ENCODE peak calls at places on chromosome 11, in eight cellular contexts. One of them, this sample, is unnamed. For H3K9me3, the result is how much of the 10 kb centered on the place peaks cover.

GRCh38 chr11:77136074-77136473 is 8.0 kb downstream of the MYO7A start:
- DNase-seq in HepG2: no peak
- DNase-seq in A549: no peak
- DNase-seq in stomach: no peak
- DNase-seq in sigmoid colon: no peak
- DNase-seq in transverse colon: no peak
- DNase-seq in ovary: no peak
- DNase-seq in suprapubic skin: no peak
- DNase-seq in this sample: no peak

GRCh38 chr11:134576286-134576685 is 164.2 kb upstream of the B3GAT1 start:
- DNase-seq in HepG2: no peak
- DNase-seq in A549: no peak
- DNase-seq in stomach: no peak
- DNase-seq in sigmoid colon: peak
- DNase-seq in transverse colon: no peak
- DNase-seq in ovary: no peak
- DNase-seq in suprapubic skin: no peak
- DNase-seq in this sample: no peak

GRCh38 chr11:123168955-123169484 is 26.0 kb downstream of the CLMP start:
- DNase-seq in HepG2: no peak
- DNase-seq in A549: no peak
- DNase-seq in stomach: no peak
- DNase-seq in sigmoid colon: no peak
- DNase-seq in transverse colon: no peak
- DNase-seq in ovary: no peak
- DNase-seq in suprapubic skin: no peak
- DNase-seq in this sample: no peak

GRCh38 chr11:115390441-115390840 is 113.8 kb downstream of the CADM1 start:
- DNase-seq in HepG2: no peak
- DNase-seq in A549: no peak
- DNase-seq in stomach: no peak
- DNase-seq in sigmoid colon: no peak
- DNase-seq in transverse colon: no peak
- DNase-seq in ovary: no peak
- DNase-seq in suprapubic skin: no peak
- DNase-seq in this sample: no peak

GRCh38 chr11:64036081-64037026 is 623 bp downstream of the FLRT1 start:
- DNase-seq in HepG2: no peak
- DNase-seq in A549: no peak
- DNase-seq in stomach: no peak
- DNase-seq in sigmoid colon: peak
- DNase-seq in transverse colon: no peak
- DNase-seq in ovary: peak
- DNase-seq in suprapubic skin: no peak
- DNase-seq in this sample: no peak

GRCh38 chr11:131998020-131998419 is 627.6 kb downstream of the NTM start:
- DNase-seq in HepG2: no peak
- DNase-seq in A549: no peak
- DNase-seq in stomach: no peak
- DNase-seq in sigmoid colon: peak
- DNase-seq in transverse colon: peak
- DNase-seq in ovary: no peak
- DNase-seq in suprapubic skin: no peak
- DNase-seq in this sample: no peak

GRCh38 chr11:48900131-48900800 is 83.4 kb downstream of the TRIM51G start:
- DNase-seq in HepG2: no peak
- DNase-seq in A549: no peak
- DNase-seq in stomach: no peak
- DNase-seq in sigmoid colon: peak
- DNase-seq in transverse colon: no peak
- DNase-seq in ovary: peak
- DNase-seq in suprapubic skin: peak
- DNase-seq in this sample: peak

GRCh38 chr11:113278925-113279324 is 35.5 kb upstream of the TTC12 start:
- DNase-seq in HepG2: no peak
- DNase-seq in A549: no peak
- DNase-seq in stomach: no peak
- DNase-seq in sigmoid colon: no peak
- DNase-seq in transverse colon: no peak
- DNase-seq in ovary: no peak
- DNase-seq in suprapubic skin: no peak
- DNase-seq in this sample: no peak

GRCh38 chr11:8863838-8864237 is 47.2 kb upstream of the AKIP1 start:
- DNase-seq in HepG2: no peak
- DNase-seq in A549: no peak
- DNase-seq in stomach: no peak
- DNase-seq in sigmoid colon: no peak
- DNase-seq in transverse colon: no peak
- DNase-seq in ovary: no peak
- DNase-seq in suprapubic skin: no peak
- DNase-seq in this sample: no peak

GRCh38 chr11:100585728-100586127 is 101.4 kb upstream of the ARHGAP42 start:
- DNase-seq in HepG2: no peak
- DNase-seq in A549: no peak
- DNase-seq in stomach: no peak
- DNase-seq in sigmoid colon: no peak
- DNase-seq in transverse colon: no peak
- DNase-seq in ovary: no peak
- DNase-seq in suprapubic skin: no peak
- DNase-seq in this sample: no peak

GRCh38 chr11:292211-293121 is 3.5 kb downstream of the PGGHG start:
- DNase-seq in HepG2: no peak
- DNase-seq in A549: no peak
- DNase-seq in stomach: no peak
- DNase-seq in sigmoid colon: peak
- DNase-seq in transverse colon: no peak
- DNase-seq in ovary: peak
- DNase-seq in suprapubic skin: peak
- DNase-seq in this sample: peak

GRCh38 chr11:126149759-126150236 is 61.7 kb downstream of the RPUSD4 start:
- DNase-seq in HepG2: no peak
- DNase-seq in A549: no peak
- DNase-seq in stomach: no peak
- DNase-seq in sigmoid colon: peak
- DNase-seq in transverse colon: no peak
- DNase-seq in ovary: peak
- DNase-seq in suprapubic skin: no peak
- DNase-seq in this sample: no peak

GRCh38 chr11:93921695-93922468 is 71.5 kb upstream of the VSTM5 start:
- DNase-seq in HepG2: peak
- DNase-seq in A549: peak
- DNase-seq in stomach: peak
- DNase-seq in sigmoid colon: no peak
- DNase-seq in transverse colon: peak
- DNase-seq in ovary: no peak
- DNase-seq in suprapubic skin: no peak
- DNase-seq in this sample: no peak

GRCh38 chr11:63520606-63521170 is 14.8 kb downstream of the LGALS12 start:
- DNase-seq in HepG2: no peak
- DNase-seq in A549: no peak
- DNase-seq in stomach: no peak
- DNase-seq in sigmoid colon: no peak
- DNase-seq in transverse colon: no peak
- DNase-seq in ovary: no peak
- DNase-seq in suprapubic skin: no peak
- DNase-seq in this sample: no peak

GRCh38 chr11:789951-790350 is at the start of gene CEND1:
- DNase-seq in HepG2: no peak
- DNase-seq in A549: peak
- DNase-seq in stomach: no peak
- DNase-seq in sigmoid colon: no peak
- DNase-seq in transverse colon: no peak
- DNase-seq in ovary: no peak
- DNase-seq in suprapubic skin: no peak
- DNase-seq in this sample: peak

GRCh38 chr11:129557421-129557820 is 181.8 kb downstream of the BARX2 start:
- DNase-seq in HepG2: no peak
- DNase-seq in A549: no peak
- DNase-seq in stomach: no peak
- DNase-seq in sigmoid colon: no peak
- DNase-seq in transverse colon: no peak
- DNase-seq in ovary: no peak
- DNase-seq in suprapubic skin: no peak
- DNase-seq in this sample: no peak

GRCh38 chr11:36142439-36142838 is 146.8 kb downstream of the COMMD9 start:
- DNase-seq in HepG2: no peak
- DNase-seq in A549: no peak
- DNase-seq in stomach: no peak
- DNase-seq in sigmoid colon: no peak
- DNase-seq in transverse colon: no peak
- DNase-seq in ovary: no peak
- DNase-seq in suprapubic skin: no peak
- DNase-seq in this sample: no peak

GRCh38 chr11:67700141-67700540 is 25.7 kb upstream of the ALDH3B2 start:
- DNase-seq in HepG2: no peak
- DNase-seq in A549: no peak
- DNase-seq in stomach: no peak
- DNase-seq in sigmoid colon: no peak
- DNase-seq in transverse colon: no peak
- DNase-seq in ovary: no peak
- DNase-seq in suprapubic skin: no peak
- DNase-seq in this sample: no peak

GRCh38 chr11:2138075-2138435 is 1.1 kb downstream of the IGF2 start:
- DNase-seq in HepG2: no peak
- DNase-seq in A549: no peak
- DNase-seq in stomach: no peak
- DNase-seq in sigmoid colon: no peak
- DNase-seq in transverse colon: no peak
- DNase-seq in ovary: no peak
- DNase-seq in suprapubic skin: no peak
- DNase-seq in this sample: no peak

GRCh38 chr11:75667831-75668507 is 869 bp downstream of the MAP6 start:
- DNase-seq in HepG2: no peak
- DNase-seq in A549: peak
- DNase-seq in stomach: peak
- DNase-seq in sigmoid colon: peak
- DNase-seq in transverse colon: peak
- DNase-seq in ovary: peak
- DNase-seq in suprapubic skin: no peak
- DNase-seq in this sample: peak

GRCh38 chr11:106022795-106023275 is 795 bp upstream of the MSANTD4 start:
- DNase-seq in HepG2: no peak
- DNase-seq in A549: no peak
- DNase-seq in stomach: no peak
- DNase-seq in sigmoid colon: no peak
- DNase-seq in transverse colon: no peak
- DNase-seq in ovary: no peak
- DNase-seq in suprapubic skin: no peak
- DNase-seq in this sample: no peak

GRCh38 chr11:106021181-106021966 is 666 bp downstream of the MSANTD4 start:
- DNase-seq in HepG2: peak
- DNase-seq in A549: no peak
- DNase-seq in stomach: no peak
- DNase-seq in sigmoid colon: no peak
- DNase-seq in transverse colon: no peak
- DNase-seq in ovary: no peak
- DNase-seq in suprapubic skin: no peak
- DNase-seq in this sample: no peak

GRCh38 chr11:106017088-106017487 is 5.0 kb downstream of the MSANTD4 start:
- DNase-seq in HepG2: no peak
- DNase-seq in A549: no peak
- DNase-seq in stomach: no peak
- DNase-seq in sigmoid colon: no peak
- DNase-seq in transverse colon: no peak
- DNase-seq in ovary: no peak
- DNase-seq in suprapubic skin: no peak
- DNase-seq in this sample: no peak

DNA sequence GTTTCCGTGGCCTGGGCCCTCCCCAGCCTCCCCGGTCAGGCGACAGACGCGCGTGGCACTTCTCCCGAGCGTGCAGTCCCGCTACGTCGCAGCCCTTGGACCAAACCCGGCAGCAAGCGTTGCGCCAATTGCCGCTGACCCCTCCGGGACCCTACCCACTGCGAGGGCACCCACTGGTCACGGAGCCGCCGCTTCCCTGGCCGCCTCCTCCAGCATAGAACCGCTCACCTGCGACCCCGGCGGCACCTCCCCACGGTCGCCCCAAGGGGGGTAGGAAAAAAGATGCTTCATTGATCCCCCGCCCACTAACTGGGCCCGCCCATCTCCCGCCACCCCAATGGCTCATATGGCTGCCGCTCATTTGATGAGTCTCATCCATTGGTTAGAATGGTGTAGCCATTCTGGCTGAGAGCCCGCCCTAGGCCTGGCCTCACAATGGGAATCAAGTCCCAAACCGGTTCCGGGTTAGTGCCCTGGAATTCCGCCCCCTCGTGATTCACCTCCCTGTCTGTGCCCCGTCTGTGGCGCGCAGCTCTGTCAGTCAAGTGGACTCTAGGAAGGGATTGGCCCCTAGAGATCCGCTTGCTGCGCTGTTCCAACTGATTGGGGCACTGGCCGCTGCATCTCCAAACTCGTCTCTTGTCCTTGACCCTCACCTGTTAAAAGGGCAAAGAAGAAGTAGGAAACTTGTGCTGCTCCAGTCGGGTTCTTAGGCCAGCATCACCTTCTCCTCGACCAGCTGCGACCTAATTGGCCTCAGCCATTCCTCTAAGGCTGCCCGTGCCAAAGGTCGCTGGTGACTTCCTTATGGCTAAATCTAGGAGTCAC is at the start of gene MSANTD4:
- DNase-seq in HepG2: peak
- DNase-seq in A549: peak
- DNase-seq in stomach: peak
- DNase-seq in sigmoid colon: peak
- DNase-seq in transverse colon: peak
- DNase-seq in ovary: peak
- DNase-seq in suprapubic skin: peak
- DNase-seq in this sample: peak
- TF ChIP-seq POLR2A in HepG2: peak
- TF ChIP-seq POLR2A in A549: peak
- TF ChIP-seq POLR2A in stomach: no peak
- TF ChIP-seq POLR2A in sigmoid colon: no peak
- TF ChIP-seq POLR2A in transverse colon: peak
- TF ChIP-seq POLR2A in ovary: no peak
- TF ChIP-seq POLR2A in suprapubic skin: no peak
- TF ChIP-seq POLR2A in this sample: peak

GRCh38 chr11:110587972-110588371 is 124.3 kb downstream of the ARHGAP20 start:
- DNase-seq in HepG2: no peak
- DNase-seq in A549: no peak
- DNase-seq in stomach: no peak
- DNase-seq in sigmoid colon: no peak
- DNase-seq in transverse colon: no peak
- DNase-seq in ovary: no peak
- DNase-seq in suprapubic skin: no peak
- DNase-seq in this sample: no peak
- TF ChIP-seq EP300 in HepG2: no peak
- TF ChIP-seq EP300 in A549: no peak
- TF ChIP-seq EP300 in stomach: no peak
- TF ChIP-seq EP300 in sigmoid colon: no peak
- TF ChIP-seq EP300 in transverse colon: no peak
- TF ChIP-seq EP300 in ovary: no peak
- TF ChIP-seq EP300 in suprapubic skin: no peak
- TF ChIP-seq EP300 in this sample: no peak

GRCh38 chr11:31798057-31799035 is 12.8 kb downstream of the PAX6 start:
- DNase-seq in HepG2: no peak
- DNase-seq in A549: no peak
- DNase-seq in stomach: no peak
- DNase-seq in sigmoid colon: no peak
- DNase-seq in transverse colon: no peak
- DNase-seq in ovary: no peak
- DNase-seq in suprapubic skin: no peak
- DNase-seq in this sample: no peak
- H3K9me3 ChIP-seq in HepG2: under half
- H3K9me3 ChIP-seq in A549: under half
- H3K9me3 ChIP-seq in stomach: under half
- H3K9me3 ChIP-seq in sigmoid colon: under half
- H3K9me3 ChIP-seq in transverse colon: under half
- H3K9me3 ChIP-seq in ovary: under half
- H3K9me3 ChIP-seq in suprapubic skin: under half
- H3K9me3 ChIP-seq in this sample: under half

GRCh38 chr11:47176328-47177228 is at the start of gene ARFGAP2:
- DNase-seq in HepG2: peak
- DNase-seq in A549: peak
- DNase-seq in stomach: peak
- DNase-seq in sigmoid colon: peak
- DNase-seq in transverse colon: peak
- DNase-seq in ovary: peak
- DNase-seq in suprapubic skin: peak
- DNase-seq in this sample: peak
- TF ChIP-seq POLR2A in HepG2: peak
- TF ChIP-seq POLR2A in A549: peak
- TF ChIP-seq POLR2A in stomach: no peak
- TF ChIP-seq POLR2A in sigmoid colon: peak
- TF ChIP-seq POLR2A in transverse colon: no peak
- TF ChIP-seq POLR2A in ovary: peak
- TF ChIP-seq POLR2A in suprapubic skin: no peak
- TF ChIP-seq POLR2A in this sample: peak

This sample was measured in upper lobe of left lung.